ENCODE peak calls at places on chromosome 22, in seven cellular contexts. U is IMR-90, R is right atrium auricular region, Q is psoas muscle, I is MM.1S, X is heart left ventricle, W is upper lobe of right lung. E is an unnamed sample.

GRCh38 chr22:19385221-19385906 is 46.2 kb downstream of the HIRA start:
- DNase-seq in W (no peak), R (no peak), I (no peak), X (no peak), U (no peak), Q (no peak), E (no peak)

GRCh38 chr22:20084547-20085413 is 4.7 kb downstream of the DGCR8 start:
- DNase-seq in W (no peak), I (no peak), Q (no peak), X (peak), U (no peak), R (no peak), E (no peak)

GRCh38 chr22:47391169-47392053 is 629.0 kb downstream of the TBC1D22A start:
- DNase-seq in X (peak), Q (no peak), I (no peak), U (no peak), R (no peak), W (no peak), E (no peak)

GRCh38 chr22:40204331-40205116 is 26.8 kb downstream of the TNRC6B start:
- DNase-seq in R (no peak), W (no peak), X (peak), U (peak), I (no peak), Q (peak), E (peak)

GRCh38 chr22:41596776-41597634 is 7.4 kb upstream of the PMM1 start:
- DNase-seq in X (peak), U (peak), Q (peak), W (peak), I (peak), R (no peak), E (no peak)

GRCh38 chr22:27170491-27170890 is 513.1 kb downstream of the MIAT start:
- DNase-seq in R (no peak), X (no peak), I (no peak), U (peak), W (no peak), Q (peak), E (peak)

GRCh38 chr22:28442264-28442950 is 237.2 kb downstream of the TTC28 start:
- DNase-seq in W (peak), X (peak), U (peak), I (peak), Q (peak), R (peak), E (peak)

GRCh38 chr22:32926600-32926999 is 125.1 kb downstream of the TIMP3 start:
- DNase-seq in U (peak), I (peak), Q (no peak), W (no peak), X (no peak), R (no peak), E (no peak)

GRCh38 chr22:23500508-23501208 is 79.4 kb downstream of the IGLL1 start:
- DNase-seq in U (no peak), W (peak), Q (no peak), R (no peak), I (no peak), X (no peak), E (no peak)

GRCh38 chr22:42321908-42322561 is 51.6 kb upstream of the TCF20 start:
- DNase-seq in W (no peak), R (no peak), X (no peak), I (no peak), U (no peak), Q (no peak), E (no peak)

GRCh38 chr22:39229075-39229474 is 15.7 kb downstream of the PDGFB start:
- DNase-seq in I (no peak), R (no peak), X (no peak), U (no peak), Q (no peak), W (no peak), E (no peak)

GRCh38 chr22:20324139-20324516 is 4.3 kb upstream of the DGCR6L start:
- DNase-seq in U (no peak), W (no peak), Q (no peak), I (no peak), X (no peak), R (peak), E (no peak)

GRCh38 chr22:38936562-38936961 is 20.8 kb upstream of the APOBEC3A start:
- DNase-seq in I (no peak), Q (no peak), W (peak), U (no peak), R (no peak), X (no peak), E (no peak)

GRCh38 chr22:27857441-27857840 is 55.9 kb upstream of the MN1 start:
- DNase-seq in U (peak), X (peak), R (no peak), Q (peak), I (no peak), W (no peak), E (no peak)

GRCh38 chr22:40499187-40499753 is 128.9 kb downstream of the SGSM3 start:
- DNase-seq in W (no peak), I (peak), Q (peak), U (peak), X (peak), R (peak), E (peak)

GRCh38 chr22:21016644-21017420 is 1.9 kb downstream of the P2RX6 start:
- DNase-seq in I (no peak), X (no peak), U (no peak), Q (no peak), R (no peak), W (no peak), E (no peak)

GRCh38 chr22:41831828-41832552 is 915 bp upstream of the SREBF2 start:
- DNase-seq in R (no peak), I (peak), W (no peak), Q (no peak), X (no peak), U (peak), E (no peak)

GRCh38 chr22:48586799-48587185 is 1240.9 kb downstream of the BRD1 start:
- DNase-seq in X (no peak), W (no peak), I (no peak), U (no peak), R (no peak), Q (no peak), E (no peak)

GRCh38 chr22:29032584-29032983 is 29.0 kb downstream of the C22orf31 start:
- DNase-seq in R (no peak), X (no peak), W (no peak), U (peak), Q (no peak), I (no peak), E (no peak)

GRCh38 chr22:49332691-49333090 is 495.0 kb downstream of the BRD1 start:
- DNase-seq in R (no peak), I (no peak), W (peak), X (no peak), Q (no peak), U (no peak), E (no peak)

GRCh38 chr22:40348025-40348658 is 1.8 kb downstream of the ADSL start:
- DNase-seq in Q (peak), X (peak), U (peak), W (no peak), R (no peak), I (peak), E (no peak)

GRCh38 chr22:48478124-48478523 is 1349.5 kb downstream of the BRD1 start:
- DNase-seq in W (no peak), X (no peak), U (no peak), Q (no peak), I (no peak), R (no peak), E (peak)

GRCh38 chr22:47257566-47257965 is 495.1 kb downstream of the TBC1D22A start:
- DNase-seq in U (no peak), I (no peak), X (no peak), Q (no peak), W (no peak), R (no peak), E (no peak)

GRCh38 chr22:39430576-39431150 is 26.1 kb upstream of the MGAT3 start:
- DNase-seq in W (no peak), U (no peak), Q (peak), R (no peak), X (no peak), I (no peak), E (no peak)

GRCh38 chr22:46801331-46801811 is 38.9 kb downstream of the TBC1D22A start:
- DNase-seq in W (no peak), U (no peak), R (no peak), X (no peak), I (no peak), Q (no peak), E (no peak)

GRCh38 chr22:33328789-33329296 is 270.7 kb upstream of the SYN3 start:
- DNase-seq in X (no peak), W (no peak), R (no peak), I (no peak), Q (no peak), U (peak), E (no peak)

GRCh38 chr22:24184057-24184798 is 2.9 kb downstream of the SUSD2 start:
- DNase-seq in Q (no peak), I (no peak), W (peak), R (no peak), X (no peak), U (no peak), E (no peak)

GRCh38 chr22:23401111-23401909 is 178.8 kb downstream of the IGLL1 start:
- DNase-seq in W (peak), U (peak), I (no peak), X (no peak), R (no peak), Q (no peak), E (no peak)

GRCh38 chr22:23384451-23384850 is 195.6 kb downstream of the IGLL1 start:
- DNase-seq in Q (no peak), X (no peak), U (no peak), R (no peak), I (no peak), W (no peak), E (no peak)

GRCh38 chr22:33112606-33113005 is 54.4 kb upstream of the SYN3 start:
- DNase-seq in X (no peak), I (peak), U (no peak), Q (no peak), W (no peak), R (no peak), E (no peak)

GRCh38 chr22:49099496-49100124 is 728.1 kb downstream of the BRD1 start:
- DNase-seq in X (no peak), Q (peak), W (no peak), U (no peak), I (no peak), R (no peak), E (no peak)

GRCh38 chr22:47215851-47216250 is 453.4 kb downstream of the TBC1D22A start:
- DNase-seq in X (no peak), U (no peak), R (no peak), Q (no peak), I (no peak), W (no peak), E (no peak)

GRCh38 chr22:27046126-27046525 is 388.7 kb downstream of the MIAT start:
- DNase-seq in I (no peak), U (no peak), R (no peak), Q (no peak), X (no peak), W (no peak), E (no peak)

GRCh38 chr22:40345801-40346177 is 511 bp upstream of the ADSL start:
- DNase-seq in U (no peak), X (peak), I (peak), Q (no peak), W (peak), R (no peak), E (no peak)

GRCh38 chr22:49046546-49047305 is 780.9 kb downstream of the BRD1 start:
- DNase-seq in X (no peak), W (peak), I (peak), U (no peak), R (no peak), Q (no peak), E (peak)

GRCh38 chr22:23557036-23557435 is 23.1 kb downstream of the IGLL1 start:
- DNase-seq in U (no peak), R (no peak), W (peak), X (no peak), I (no peak), Q (no peak), E (no peak)

DNA sequence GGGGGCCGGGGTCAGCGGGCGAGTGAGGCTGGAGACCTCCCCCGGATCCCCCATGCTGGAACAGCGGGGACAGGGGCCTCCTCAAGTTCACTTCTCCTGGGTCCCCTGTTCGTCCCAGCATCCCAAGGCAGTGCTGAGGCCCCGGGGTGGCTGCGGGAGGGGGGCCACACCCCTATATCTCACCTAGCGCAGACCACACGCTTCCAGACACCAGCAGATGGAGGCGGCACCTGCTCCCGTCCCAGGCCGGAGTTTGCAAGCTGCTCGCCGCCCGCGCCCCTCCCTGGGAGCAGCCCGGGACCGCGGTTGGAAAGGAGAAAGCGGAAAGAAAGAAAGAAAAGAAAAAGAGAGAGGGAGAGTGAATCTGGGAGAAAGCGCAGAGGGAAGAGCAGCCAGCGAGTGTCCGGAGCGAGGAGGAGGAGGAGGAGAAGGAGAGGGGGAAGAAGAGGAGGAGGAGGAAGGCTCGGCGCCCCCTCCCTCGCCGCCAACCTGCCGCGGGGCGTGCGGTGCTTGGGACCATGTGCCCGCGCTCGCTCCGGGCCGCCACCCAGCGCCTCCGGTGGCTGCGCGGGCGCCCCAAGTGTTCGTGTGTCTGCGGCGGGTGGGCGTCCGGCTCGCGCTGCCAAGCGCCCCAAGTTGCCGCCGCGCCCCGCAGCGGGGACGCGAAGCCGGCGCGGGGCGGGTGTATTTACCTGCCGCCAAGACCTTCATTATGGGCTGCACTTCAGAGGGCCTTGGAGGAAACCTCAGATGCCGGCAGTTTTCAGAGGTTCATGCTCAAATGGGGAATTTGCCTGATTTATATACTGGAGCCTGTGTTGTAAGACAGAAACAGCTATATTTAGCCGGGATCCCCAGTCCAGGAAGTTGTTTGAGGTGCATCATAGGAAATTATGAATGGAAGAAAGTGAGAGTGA is at the start of gene LIF:
- DNase-seq in U (peak), I (peak), W (no peak), Q (no peak), R (no peak), X (no peak), E (no peak)
- TF ChIP-seq CTCF in U (peak), I (peak), W (peak), Q (no peak), R (no peak), X (no peak), E (no peak)

GRCh38 chr22:50532353-50532700 is 2.5 kb upstream of the TYMP start:
- DNase-seq in Q (no peak), I (no peak), R (no peak), W (peak), X (peak), U (no peak), E (no peak)
- H3K4me3 ChIP-seq in Q (peak), I (no peak), R (peak), W (peak), X (peak), U (peak), E (peak)

GRCh38 chr22:43910178-43910695 is 13.4 kb upstream of the PNPLA3 start:
- DNase-seq in R (no peak), U (no peak), X (no peak), Q (no peak), I (no peak), W (no peak), E (no peak)

GRCh38 chr22:43905681-43906080 is 13.9 kb upstream of the PNPLA5 start:
- DNase-seq in I (no peak), W (no peak), Q (no peak), X (no peak), U (no peak), R (no peak), E (no peak)

GRCh38 chr22:43909708-43910107 is 13.9 kb upstream of the PNPLA3 start:
- DNase-seq in U (no peak), Q (no peak), X (no peak), W (no peak), R (no peak), I (no peak), E (no peak)

DNA sequence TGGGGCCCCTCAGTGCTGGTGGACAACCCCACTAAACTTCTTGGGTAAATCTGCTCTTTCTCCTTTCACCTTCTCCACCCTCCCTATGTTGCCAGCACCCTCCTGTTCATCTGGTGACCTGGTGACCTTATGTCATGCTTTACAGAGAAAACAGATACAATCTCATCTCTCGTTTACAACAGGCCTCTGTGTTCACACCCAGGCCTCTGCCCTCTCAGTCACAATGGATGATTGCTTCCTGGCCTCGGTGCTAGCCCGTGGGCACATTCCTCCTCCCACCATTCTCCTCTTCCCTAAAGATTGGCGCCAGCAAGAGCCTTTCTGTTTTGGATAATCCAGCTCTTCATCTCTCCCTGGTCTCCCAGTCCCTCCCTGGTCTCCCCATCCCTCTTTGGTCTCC is 12.3 kb upstream of the PNPLA3 start:
- DNase-seq in U (no peak), I (no peak), Q (no peak), X (no peak), R (no peak), W (no peak), E (no peak)
- TF ChIP-seq CTCF in U (no peak), I (no peak), Q (no peak), X (no peak), R (no peak), W (no peak), E (no peak)

GRCh38 chr22:17588606-17589005 is 25.3 kb downstream of the SLC25A18 start:
- DNase-seq in I (no peak), R (no peak), U (no peak), Q (no peak), W (peak), X (no peak), E (no peak)

GRCh38 chr22:17586831-17587440 is 23.6 kb downstream of the SLC25A18 start:
- DNase-seq in W (peak), I (no peak), R (no peak), Q (no peak), U (no peak), X (no peak), E (no peak)

GRCh38 chr22:17589810-17590375 is 26.6 kb downstream of the SLC25A18 start:
- DNase-seq in R (no peak), Q (no peak), W (peak), I (no peak), X (no peak), U (no peak), E (no peak)

GRCh38 chr22:17590586-17590985 is 27.3 kb downstream of the SLC25A18 start:
- DNase-seq in R (no peak), I (no peak), X (no peak), U (no peak), Q (no peak), W (peak), E (no peak)

DNA sequence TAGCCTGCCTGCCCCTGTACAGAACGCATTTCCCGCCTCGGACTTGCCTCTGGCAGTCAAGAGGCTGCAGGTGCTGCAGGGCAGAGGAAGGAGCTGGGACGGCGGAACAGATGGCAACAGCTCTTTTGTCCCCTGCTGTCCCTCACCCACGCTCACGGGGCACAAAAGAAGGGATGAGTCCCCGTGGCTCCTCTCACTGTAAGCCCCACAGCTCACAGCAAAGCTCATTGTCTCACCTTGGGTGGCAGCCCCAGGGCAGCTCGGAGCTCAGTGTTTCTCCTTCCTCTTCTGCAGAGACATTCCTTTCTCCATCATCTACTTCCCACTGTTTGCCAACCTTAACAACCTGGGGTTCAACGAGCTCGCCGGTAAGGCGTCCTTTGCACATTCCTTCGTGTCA is 24.3 kb downstream of the SLC25A18 start:
- DNase-seq in W (peak), R (no peak), I (no peak), X (no peak), U (no peak), Q (no peak), E (no peak)
- H3K4me3 ChIP-seq in W (no peak), R (no peak), I (no peak), X (no peak), U (no peak), Q (no peak), E (no peak)

DNA sequence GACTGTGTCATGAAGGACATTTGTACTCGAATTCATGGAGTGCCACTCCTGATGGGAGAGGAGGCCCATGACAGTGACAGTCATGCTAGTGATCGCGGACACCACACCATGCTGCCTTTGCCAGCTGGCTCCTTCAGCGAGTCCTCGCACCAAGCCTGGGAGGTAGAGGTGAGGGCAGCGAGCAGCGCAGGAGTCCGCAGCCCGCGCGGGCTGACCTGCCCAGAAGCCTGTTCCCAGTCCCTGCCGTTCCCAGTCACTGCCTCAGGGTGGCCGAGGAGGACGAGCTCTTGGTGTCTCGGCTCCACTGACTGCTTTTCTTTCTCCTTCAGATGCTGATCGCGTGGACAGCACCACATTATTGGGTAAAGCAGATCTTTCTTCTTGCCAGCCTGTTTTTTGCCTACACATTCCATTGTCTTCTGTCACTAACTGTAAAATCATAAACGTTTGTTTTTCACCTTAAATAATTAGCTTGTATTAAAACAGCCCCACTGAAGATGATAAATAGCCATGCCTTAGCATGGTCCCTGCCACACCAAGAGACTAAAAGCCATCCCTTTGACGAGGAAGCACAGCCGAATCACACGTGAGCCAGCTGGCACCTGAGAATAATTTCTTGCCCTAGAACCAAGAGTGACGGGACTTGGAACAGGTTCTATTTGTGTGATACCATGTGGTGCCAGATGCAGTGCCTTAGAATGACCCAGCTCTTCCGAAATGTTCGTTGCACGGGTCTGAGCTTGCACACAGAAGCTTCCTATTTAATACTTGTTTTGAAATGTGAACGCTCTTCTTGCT is 25.5 kb downstream of the FAM118A start:
- DNase-seq in I (no peak), Q (peak), U (no peak), R (peak), X (peak), W (no peak), E (no peak)
- TF ChIP-seq CTCF in I (no peak), Q (peak), U (no peak), R (no peak), X (peak), W (no peak), E (no peak)

DNA sequence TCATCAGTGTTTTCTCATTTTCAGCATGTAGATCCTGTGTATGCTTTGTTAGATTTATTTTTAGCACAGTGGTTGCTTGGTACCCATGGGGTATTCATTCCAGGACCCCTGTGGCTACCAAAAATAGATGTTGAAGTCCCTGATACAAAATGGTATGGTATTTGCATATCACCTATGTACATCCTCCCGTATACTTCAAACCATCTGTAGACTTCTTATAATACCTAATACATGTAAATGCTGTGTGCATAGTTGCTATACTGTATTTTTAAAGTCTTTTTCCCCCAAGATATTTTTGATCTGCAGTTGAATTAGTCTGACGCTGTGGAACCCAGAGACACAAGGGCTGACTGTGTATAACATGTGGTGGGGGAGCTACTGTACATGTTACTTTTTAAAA is 101.1 kb downstream of the ATXN10 start:
- DNase-seq in R (no peak), U (no peak), Q (no peak), X (no peak), W (no peak), I (no peak), E (no peak)
- H3K4me3 ChIP-seq in R (no peak), U (no peak), Q (no peak), X (no peak), W (no peak), I (no peak), E (no peak)

E was measured in uterus.